ENCODE peak calls at places on chromosome 22, in ten cellular contexts. L is heart left ventricle; I is NCI-H1436; W is NCI-H524 treated with DMSO at 0.1 percent for 48 hours; J is NCI-H1092; Q is cardiac fibroblast; T is hypothalamus; D is memory B cell; E is T-helper 2 cell treated with Interferon-gamma antibody and Interleukin-4, amounts not matched to agents 5 μg/mL and 100 μg/mL, for 36 hours; O is GF-D8. H is an unnamed sample.

GRCh38 chr22:43826142-43827093 is 14.3 kb upstream of the EFCAB6 start:
- DNase-seq in T (peak), J (no peak), E (no peak), O (no peak), L (no peak), I (no peak), Q (peak), D (no peak), W (no peak), H (peak)

GRCh38 chr22:18063311-18063710 is 14.5 kb upstream of the PEX26 start:
- DNase-seq in O (no peak), W (no peak), J (no peak), L (no peak), I (no peak), D (no peak), T (no peak), E (no peak), Q (no peak), H (no peak)

GRCh38 chr22:49497266-49497665 is 330.4 kb downstream of the BRD1 start:
- DNase-seq in J (no peak), E (no peak), L (no peak), I (no peak), T (no peak), O (no peak), Q (no peak), D (no peak), W (no peak), H (no peak)

GRCh38 chr22:46652930-46653331 is 32.7 kb downstream of the GRAMD4 start:
- DNase-seq in E (no peak), D (no peak), I (no peak), T (no peak), J (peak), Q (peak), O (no peak), W (no peak), L (no peak), H (no peak)

GRCh38 chr22:49331878-49332277 is 495.8 kb downstream of the BRD1 start:
- DNase-seq in T (no peak), L (no peak), Q (no peak), I (no peak), W (no peak), E (no peak), J (no peak), O (no peak), D (no peak), H (no peak)

GRCh38 chr22:39545310-39546063 is 12.9 kb upstream of the RPS19BP1 start:
- DNase-seq in J (no peak), E (no peak), T (no peak), I (no peak), Q (peak), O (no peak), D (no peak), W (no peak), L (no peak), H (peak)

GRCh38 chr22:42443240-42444059 is 11.2 kb upstream of the NFAM1 start:
- DNase-seq in D (no peak), T (no peak), I (no peak), J (no peak), W (no peak), Q (no peak), O (no peak), L (no peak), E (no peak), H (no peak)

GRCh38 chr22:26429458-26430238 is 588 bp downstream of the ASPHD2 start:
- DNase-seq in D (no peak), L (no peak), J (no peak), W (no peak), Q (no peak), I (no peak), O (no peak), T (no peak), E (no peak), H (no peak)

GRCh38 chr22:37137131-37137530 is 12.6 kb downstream of the IL2RB start:
- DNase-seq in T (no peak), Q (no peak), J (no peak), D (no peak), E (no peak), I (no peak), L (no peak), O (no peak), W (no peak), H (no peak)

GRCh38 chr22:44645083-44645482 is 56.9 kb upstream of the PRR5 start:
- DNase-seq in Q (no peak), L (no peak), E (no peak), T (no peak), W (no peak), D (no peak), J (no peak), O (no peak), I (no peak), H (no peak)

GRCh38 chr22:48197189-48197690 is 1434.8 kb downstream of the TBC1D22A start:
- DNase-seq in I (no peak), O (no peak), J (no peak), Q (no peak), L (no peak), T (no peak), D (no peak), E (no peak), W (no peak), H (no peak)

GRCh38 chr22:37358386-37358785 is 68.9 kb downstream of the ELFN2 start:
- DNase-seq in O (no peak), Q (no peak), W (no peak), T (no peak), L (no peak), J (no peak), I (no peak), E (no peak), D (no peak), H (no peak)

GRCh38 chr22:42918500-42918899 is 61.4 kb upstream of the ARFGAP3 start:
- DNase-seq in O (no peak), W (no peak), E (no peak), L (no peak), Q (no peak), J (no peak), T (no peak), D (no peak), I (no peak), H (no peak)

GRCh38 chr22:42283288-42284229 is 13.1 kb upstream of the TCF20 start:
- DNase-seq in E (peak), D (no peak), T (peak), O (no peak), W (no peak), I (no peak), J (peak), L (no peak), Q (no peak), H (no peak)

GRCh38 chr22:32042924-32043323 is at the start of gene SLC5A1:
- DNase-seq in Q (no peak), D (no peak), W (no peak), L (no peak), E (no peak), I (peak), T (no peak), J (peak), O (no peak), H (no peak)

GRCh38 chr22:37260939-37261338 is 16.9 kb upstream of the RAC2 start:
- DNase-seq in T (no peak), I (peak), Q (peak), O (no peak), D (peak), L (peak), E (no peak), J (peak), W (no peak), H (peak)

GRCh38 chr22:26606611-26607010 is 11.2 kb downstream of the CRYBB1 start:
- DNase-seq in T (no peak), D (no peak), O (no peak), E (no peak), Q (peak), W (no peak), L (no peak), J (no peak), I (no peak), H (no peak)

GRCh38 chr22:47006433-47006832 is 244.0 kb downstream of the TBC1D22A start:
- DNase-seq in T (no peak), Q (no peak), E (no peak), I (no peak), D (no peak), L (no peak), W (no peak), J (no peak), O (no peak), H (no peak)

GRCh38 chr22:37157516-37158289 is 8.0 kb upstream of the IL2RB start:
- DNase-seq in L (no peak), J (no peak), T (no peak), E (peak), W (no peak), O (no peak), Q (no peak), I (no peak), D (no peak), H (no peak)

GRCh38 chr22:26406118-26406517 is 22.9 kb upstream of the ASPHD2 start:
- DNase-seq in I (no peak), J (peak), T (no peak), E (no peak), O (no peak), D (no peak), L (no peak), W (no peak), Q (peak), H (no peak)

GRCh38 chr22:23718371-23719165 is 27.8 kb downstream of the RGL4 start:
- DNase-seq in I (no peak), J (no peak), L (no peak), O (no peak), Q (no peak), D (no peak), E (no peak), W (no peak), T (no peak), H (no peak)

GRCh38 chr22:35950262-35950661 is 78.4 kb downstream of the RBFOX2 start:
- DNase-seq in T (no peak), E (no peak), L (no peak), Q (no peak), O (no peak), D (no peak), J (no peak), W (no peak), I (no peak), H (no peak)

GRCh38 chr22:42459273-42460040 is 27.3 kb upstream of the NFAM1 start:
- DNase-seq in L (no peak), Q (no peak), O (no peak), J (no peak), T (no peak), E (no peak), I (no peak), D (no peak), W (no peak), H (no peak)

GRCh38 chr22:38774496-38775166 is 18.8 kb upstream of the SUN2 start:
- DNase-seq in O (no peak), Q (no peak), D (no peak), T (no peak), I (no peak), E (no peak), J (no peak), W (no peak), L (no peak), H (no peak)

GRCh38 chr22:18028817-18029527 is 4.6 kb upstream of the MICAL3 start:
- DNase-seq in D (no peak), E (no peak), Q (no peak), O (no peak), W (no peak), L (no peak), J (no peak), I (no peak), T (no peak), H (no peak)

H was measured in A673.